ENCODE peak calls at places on chromosome 4, in eight cellular contexts. Z is GM23248, X is thoracic aorta, U is pancreas, R is fibroblast of lung, O is heart left ventricle, G is mesendoderm, K is A549. H is an unnamed sample.

GRCh38 chr4:104491396-104491821 is 3.3 kb downstream of the CXXC4 start:
- DNase-seq in K (peak; percentile 37), X (no peak), G (peak; percentile 69), U (peak; percentile 82), R (peak; percentile 50), Z (peak; percentile 28), O (peak; percentile 58), H (peak; percentile 51)

GRCh38 chr4:11503166-11503565 is 74.5 kb upstream of the HS3ST1 start:
- DNase-seq in G (peak; percentile 24), O (peak; percentile 84), X (no peak), R (no peak), K (no peak), Z (no peak), U (no peak), H (no peak)

GRCh38 chr4:82629238-82630000 is 67.6 kb upstream of the TMEM150C start:
- DNase-seq in X (no peak), R (no peak), Z (peak; percentile 37), G (peak; percentile 69), O (no peak), K (no peak), U (no peak), H (no peak)

GRCh38 chr4:17165256-17165655 is 266.8 kb upstream of the LDB2 start:
- DNase-seq in K (no peak), X (no peak), R (peak; percentile 35), O (no peak), Z (peak; percentile 76), G (no peak), U (no peak), H (no peak)

GRCh38 chr4:61799794-61800193 is 599.7 kb downstream of the ADGRL3 start:
- DNase-seq in K (no peak), R (no peak), G (no peak), O (no peak), Z (no peak), U (no peak), X (no peak), H (no peak)

GRCh38 chr4:85756938-85757337 is 282.0 kb downstream of the ARHGAP24 start:
- DNase-seq in X (no peak), K (peak; percentile 37), Z (peak; percentile 79), O (no peak), G (peak; percentile 64), R (peak; percentile 43), U (no peak), H (no peak)

GRCh38 chr4:48194986-48195773 is 61.1 kb upstream of the TXK start:
- DNase-seq in K (no peak), U (no peak), X (no peak), G (no peak), R (peak; percentile 57), Z (no peak), O (no peak), H (no peak)

GRCh38 chr4:38320349-38320707 is 343.7 kb upstream of the KLF3 start:
- DNase-seq in O (no peak), R (no peak), U (no peak), K (no peak), Z (no peak), X (no peak), G (no peak), H (no peak)

GRCh38 chr4:52659016-52659721 is at the start of gene USP46:
- DNase-seq in R (peak; percentile 74), G (peak; percentile 80), K (peak; percentile 52), U (peak; percentile 91), O (peak; percentile 86), X (peak; percentile 24), Z (peak; percentile 90), H (peak; percentile 84)

GRCh38 chr4:168076989-168077725 is 15.2 kb upstream of the ANXA10 start:
- DNase-seq in R (peak; percentile 53), K (peak; percentile 63), G (peak; percentile 65), O (no peak), Z (peak; percentile 69), X (no peak), U (no peak), H (no peak)

GRCh38 chr4:108149588-108150380 is 18.9 kb downstream of the LEF1 start:
- DNase-seq in R (peak; percentile 84), O (no peak), X (no peak), U (no peak), Z (peak; percentile 43), G (no peak), K (no peak), H (no peak)

GRCh38 chr4:83810428-83810827 is 274.5 kb downstream of the GPAT3 start:
- DNase-seq in X (no peak), O (no peak), Z (peak; percentile 67), G (no peak), U (no peak), K (no peak), R (peak; percentile 60), H (no peak)

GRCh38 chr4:120066182-120066524 is 495 bp downstream of the MAD2L1 start:
- DNase-seq in O (no peak), Z (peak; percentile 39), K (no peak), R (no peak), G (peak; percentile 87), X (no peak), U (no peak), H (no peak)

GRCh38 chr4:23484689-23485088 is 405.2 kb downstream of the PPARGC1A start:
- DNase-seq in U (no peak), X (no peak), K (no peak), R (peak; percentile 17), Z (no peak), O (no peak), G (peak; percentile 58), H (no peak)

GRCh38 chr4:13968723-13969122 is 341.2 kb upstream of the BOD1L1 start:
- DNase-seq in U (no peak), R (peak; percentile 92), O (no peak), G (no peak), K (no peak), X (no peak), Z (peak; percentile 32), H (no peak)

GRCh38 chr4:83109480-83110221 is 4.9 kb downstream of the PLAC8 start:
- DNase-seq in X (no peak), G (peak; percentile 82), U (peak; percentile 80), Z (peak; percentile 66), K (peak; percentile 44), R (peak; percentile 34), O (peak; percentile 40), H (peak; percentile 66)

GRCh38 chr4:78937837-78938236 is 1.4 kb downstream of the PAQR3 start:
- DNase-seq in O (no peak), U (no peak), Z (peak; percentile 75), G (peak; percentile 48), K (peak; percentile 8), R (peak; percentile 49), X (no peak), H (no peak)

GRCh38 chr4:155946486-155946885 is 7.2 kb downstream of the CTSO start:
- DNase-seq in K (no peak), G (no peak), O (no peak), U (no peak), R (peak; percentile 76), Z (no peak), X (no peak), H (no peak)

GRCh38 chr4:78322032-78322431 is 229.5 kb upstream of the ANXA3 start:
- DNase-seq in X (no peak), R (no peak), G (no peak), Z (no peak), K (no peak), U (no peak), O (no peak), H (no peak)

GRCh38 chr4:107050525-107051135 is 14.5 kb upstream of the DKK2 start:
- DNase-seq in Z (peak; percentile 44), O (no peak), G (peak; percentile 30), R (no peak), U (no peak), X (no peak), K (peak; percentile 9), H (no peak)

GRCh38 chr4:102449751-102450352 is 51.3 kb upstream of the NFKB1 start:
- DNase-seq in G (peak; percentile 71), O (peak; percentile 28), K (peak; percentile 62), U (no peak), R (peak; percentile 50), X (no peak), Z (peak; percentile 73), H (no peak)

GRCh38 chr4:54229631-54230478 is 762 bp downstream of the PDGFRA start:
- DNase-seq in U (peak; percentile 69), R (peak; percentile 80), X (no peak), G (peak; percentile 64), K (no peak), O (no peak), Z (peak; percentile 79), H (peak; percentile 46)

GRCh38 chr4:10225096-10225495 is 108.5 kb upstream of the WDR1 start:
- DNase-seq in G (no peak), K (no peak), Z (no peak), X (no peak), U (no peak), O (no peak), R (no peak), H (no peak)

GRCh38 chr4:10232114-10232513 is 115.5 kb upstream of the WDR1 start:
- DNase-seq in K (no peak), U (no peak), X (no peak), O (no peak), R (no peak), G (no peak), Z (no peak), H (no peak)

GRCh38 chr4:10223782-10224181 is 107.2 kb upstream of the WDR1 start:
- DNase-seq in K (no peak), U (no peak), O (no peak), Z (no peak), G (no peak), X (no peak), R (no peak), H (no peak)

DNA sequence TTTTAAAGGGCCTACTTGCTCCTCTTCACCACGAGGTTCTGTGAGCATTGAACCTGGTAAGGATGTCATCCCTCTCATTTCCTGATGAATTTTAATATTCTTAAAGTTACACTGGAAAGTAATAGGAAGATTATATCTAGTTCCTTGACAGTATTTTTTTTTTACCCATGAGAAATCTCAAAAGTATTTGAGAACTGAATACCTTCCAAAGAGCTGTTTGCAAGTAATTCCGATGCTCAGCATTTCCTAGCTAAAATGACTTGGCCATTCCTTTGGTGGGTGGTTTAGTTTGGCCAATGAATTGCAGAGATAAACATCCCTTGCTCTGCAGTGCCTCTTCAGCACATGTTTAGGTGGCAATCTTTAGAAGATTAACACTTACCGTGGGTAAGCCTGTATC is 110.2 kb upstream of the WDR1 start:
- DNase-seq in U (no peak), R (no peak), O (no peak), X (no peak), G (no peak), K (no peak), Z (peak; percentile 75), H (no peak)
- H3K27ac ChIP-seq in U (no peak overlapping the region), R (no peak overlapping the region), O (no peak overlapping the region), X (peak overlapping the region; percentile 56), G (no peak overlapping the region), K (no peak overlapping the region), Z (peak overlapping the region; percentile 27), H (no peak overlapping the region)

GRCh38 chr4:184309241-184310170 is 91.8 kb upstream of the ENPP6 start:
- DNase-seq in G (no peak), O (no peak), R (no peak), Z (no peak), U (no peak), X (no peak), K (no peak), H (no peak)
- H3K27ac ChIP-seq in G (no peak overlapping the region), O (no peak overlapping the region), R (no peak overlapping the region), Z (no peak overlapping the region), U (no peak overlapping the region), X (no peak overlapping the region), K (no peak overlapping the region), H (no peak overlapping the region)

GRCh38 chr4:15451181-15451865 is 18.4 kb upstream of the CC2D2A start:
- DNase-seq in Z (peak; percentile 46), U (no peak), O (no peak), G (no peak), K (no peak), X (no peak), R (peak; percentile 55), H (no peak)
- H3K27ac ChIP-seq in Z (peak overlapping the region; percentile 62), U (no peak overlapping the region), O (peak overlapping the region; percentile 6), G (no peak overlapping the region), K (peak overlapping the region; percentile 60), X (peak overlapping the region; percentile 83), R (peak overlapping the region; percentile 51), H (peak overlapping the region; percentile 33)

GRCh38 chr4:150173420-150173819 is 95.2 kb downstream of the DCLK2 start:
- DNase-seq in U (no peak), G (no peak), R (peak; percentile 72), X (no peak), K (no peak), Z (no peak), O (no peak), H (no peak)
- H3K27ac ChIP-seq in U (no peak overlapping the region), G (no peak overlapping the region), R (no peak overlapping the region), X (no peak overlapping the region), K (no peak overlapping the region), Z (no peak overlapping the region), O (peak overlapping the region; percentile 64), H (peak overlapping the region; percentile 47)

H was measured in lower lobe of right lung.